ENCODE peak calls at places on chromosomes 4 and X, in four cellular contexts. P is hippocampal formation, O is choroid plexus epithelial cell, A is GM13976. I is an unnamed sample.

GRCh38 chr4:93764647-93765246 is 63.8 kb upstream of the ATOH1 start:
- DNase-seq in P (peak), O (peak), A (peak), I (no peak)

GRCh38 chrX:48489892-48490291 is 13.9 kb downstream of the FTSJ1 start:
- DNase-seq in P (no peak), O (no peak), A (no peak), I (no peak)

GRCh38 chr4:14967982-14968381 is 34.3 kb upstream of the CPEB2 start:
- DNase-seq in P (no peak), O (no peak), A (no peak), I (no peak)

GRCh38 chr4:108709722-108710121 is 53.1 kb downstream of the ETNPPL start:
- DNase-seq in P (no peak), O (no peak), A (no peak), I (no peak)

GRCh38 chr4:108141213-108142045 is 27.3 kb downstream of the LEF1 start:
- DNase-seq in P (no peak), O (no peak), A (peak), I (no peak)

GRCh38 chr4:155960522-155960921 is 6.9 kb upstream of the CTSO start:
- DNase-seq in P (no peak), O (peak), A (no peak), I (no peak)

GRCh38 chr4:7805533-7806079 is 134.1 kb downstream of the AFAP1 start:
- DNase-seq in P (no peak), O (peak), A (no peak), I (no peak)

GRCh38 chr4:10747186-10747585 is 62.6 kb upstream of the CLNK start:
- DNase-seq in P (no peak), O (no peak), A (no peak), I (no peak)

GRCh38 chr4:532588-533317 is 33.7 kb downstream of the PIGG start:
- DNase-seq in P (no peak), O (no peak), A (no peak), I (no peak)

GRCh38 chr4:159008671-159009070 is 94.2 kb upstream of the RAPGEF2 start:
- DNase-seq in P (no peak), O (no peak), A (no peak), I (no peak)

GRCh38 chr4:114052227-114052626 is 72.8 kb upstream of the ARSJ start:
- DNase-seq in P (no peak), O (no peak), A (no peak), I (no peak)

GRCh38 chr4:158020734-158021346 is 152.0 kb downstream of the GASK1B start:
- DNase-seq in P (no peak), O (peak), A (no peak), I (no peak)

GRCh38 chr4:70705146-70705855 is 16.5 kb upstream of the RUFY3 start:
- DNase-seq in P (peak), O (peak), A (peak), I (peak)

GRCh38 chrX:119512145-119512800 is 44.0 kb downstream of the SLC25A5 start:
- DNase-seq in P (no peak), O (peak), A (peak), I (no peak)

GRCh38 chrX:103704863-103705262 is 5.8 kb upstream of the TMEM31 start:
- DNase-seq in P (peak), O (no peak), A (no peak), I (no peak)

GRCh38 chrX:45697591-45697990 is 496.9 kb upstream of the DIPK2B start:
- DNase-seq in P (no peak), O (peak), A (no peak), I (no peak)

GRCh38 chrX:49001521-49002090 is 458 bp downstream of the GRIPAP1 start:
- DNase-seq in P (no peak), O (peak), A (peak), I (no peak)

GRCh38 chr4:22356996-22357596 is 158.8 kb downstream of the ADGRA3 start:
- DNase-seq in P (no peak), O (peak), A (peak), I (no peak)

GRCh38 chr4:26870576-26871260 is 10.1 kb downstream of the STIM2 start:
- DNase-seq in P (no peak), O (no peak), A (no peak), I (no peak)

GRCh38 chr4:7183780-7184460 is 8.4 kb upstream of the SORCS2 start:
- DNase-seq in P (no peak), O (no peak), A (no peak), I (no peak)

GRCh38 chr4:76882630-76883029 is 15.3 kb downstream of the SOWAHB start:
- DNase-seq in P (no peak), O (no peak), A (no peak), I (no peak)

GRCh38 chrX:14676431-14676830 is 147.1 kb downstream of the GLRA2 start:
- DNase-seq in P (no peak), O (no peak), A (no peak), I (no peak)

GRCh38 chr4:87502580-87503238 is 26.5 kb downstream of the SPARCL1 start:
- DNase-seq in P (no peak), O (peak), A (no peak), I (no peak)

GRCh38 chrX:123665197-123665596 is 67.7 kb downstream of the THOC2 start:
- DNase-seq in P (no peak), O (peak), A (no peak), I (no peak)

GRCh38 chrX:44042731-44043130 is 69.5 kb upstream of the NDP start:
- DNase-seq in P (no peak), O (peak), A (no peak), I (no peak)

GRCh38 chr4:54659213-54660144 is 1.7 kb downstream of the KIT start:
- DNase-seq in P (no peak), O (peak), A (peak), I (no peak)

GRCh38 chr4:39730067-39730466 is 32.1 kb downstream of the UBE2K start:
- DNase-seq in P (no peak), O (no peak), A (no peak), I (no peak)

GRCh38 chrX:281166-281999 is at the start of gene PLCXD1:
- DNase-seq in P (no peak), O (peak), A (peak), I (no peak)

GRCh38 chr4:183074288-183074990 is 24.6 kb upstream of the WWC2 start:
- DNase-seq in P (no peak), O (peak), A (no peak), I (no peak)

GRCh38 chr4:94406668-94407437 is 44.9 kb upstream of the PDLIM5 start:
- DNase-seq in P (peak), O (peak), A (peak), I (peak)

GRCh38 chr4:71026086-71026485 is 32.6 kb downstream of the DCK start:
- DNase-seq in P (no peak), O (peak), A (no peak), I (no peak)

GRCh38 chr4:5836943-5837342 is 55.9 kb downstream of the CRMP1 start:
- DNase-seq in P (no peak), O (no peak), A (no peak), I (no peak)

GRCh38 chr4:139607302-139608060 is 51.5 kb upstream of the SETD7 start:
- DNase-seq in P (no peak), O (no peak), A (no peak), I (no peak)

GRCh38 chr4:128812360-128812958 is 3.0 kb downstream of the JADE1 start:
- DNase-seq in P (no peak), O (peak), A (no peak), I (peak)

GRCh38 chrX:148500428-148501120 is at the start of gene AFF2:
- DNase-seq in P (no peak), O (peak), A (peak), I (peak)

GRCh38 chrX:155956649-155957048 is 40.8 kb upstream of the IL9R start:
- DNase-seq in P (no peak), O (peak), A (no peak), I (no peak)

GRCh38 chr4:88189881-88190585 is 31.6 kb upstream of the ABCG2 start:
- DNase-seq in P (no peak), O (no peak), A (no peak), I (no peak)